ENCODE peak calls at places on chromosomes 3 and 15, in four cellular contexts. Y, I, V and U are unnamed samples.

GRCh38 chr3:170589113-170589512 is 3.2 kb upstream of the SLC7A14 start:
- DNase-seq in Y (peak; percentile 15), I (no peak), V (no peak), U (no peak)

GRCh38 chr3:79515072-79515471 is 252.7 kb downstream of the ROBO1 start:
- DNase-seq in Y (peak; percentile 73), I (no peak), V (no peak), U (no peak)

GRCh38 chr3:52327486-52328290 is 11.6 kb downstream of the DNAH1 start:
- DNase-seq in Y (no peak), I (no peak), V (no peak), U (no peak)

GRCh38 chr3:147572970-147573340 is 163.8 kb downstream of the ZIC1 start:
- DNase-seq in Y (no peak), I (no peak), V (no peak), U (no peak)

GRCh38 chr3:15276028-15276717 is 56.2 kb downstream of the SH3BP5 start:
- DNase-seq in Y (peak; percentile 75), I (no peak), V (no peak), U (no peak)

GRCh38 chr15:49926731-49927130 is 192.3 kb downstream of the ATP8B4 start:
- DNase-seq in Y (no peak), I (no peak), V (no peak), U (no peak)

GRCh38 chr15:52651114-52651513 is 28.1 kb downstream of the ATOSA start:
- DNase-seq in Y (no peak), I (no peak), V (no peak), U (no peak)

GRCh38 chr15:88018865-88019626 is 237.5 kb downstream of the NTRK3 start:
- DNase-seq in Y (peak; percentile 90), I (no peak), V (no peak), U (no peak)

GRCh38 chr3:152348436-152349177 is 79.9 kb downstream of the MBNL1 start:
- DNase-seq in Y (peak; percentile 47), I (no peak), V (no peak), U (no peak)

GRCh38 chr3:39733804-39734203 is 75.6 kb upstream of the MYRIP start:
- DNase-seq in Y (no peak), I (no peak), V (no peak), U (no peak)

GRCh38 chr3:49668861-49669260 is 5.3 kb upstream of the APEH start:
- DNase-seq in Y (peak; percentile 65), I (no peak), V (no peak), U (no peak)

GRCh38 chr15:46502668-46503067 is 867.8 kb downstream of the SQOR start:
- DNase-seq in Y (no peak), I (no peak), V (no peak), U (no peak)

GRCh38 chr3:173584093-173584833 is 186.7 kb downstream of the NLGN1 start:
- DNase-seq in Y (peak; percentile 55), I (no peak), V (no peak), U (no peak)

GRCh38 chr3:19342428-19342827 is 194.1 kb downstream of the KCNH8 start:
- DNase-seq in Y (no peak), I (no peak), V (no peak), U (no peak)

GRCh38 chr3:81339040-81339845 is 422.2 kb downstream of the GBE1 start:
- DNase-seq in Y (peak; percentile 35), I (no peak), V (no peak), U (no peak)

GRCh38 chr15:78241017-78241416 is 6.7 kb upstream of the ACSBG1 start:
- DNase-seq in Y (peak; percentile 47), I (peak; percentile 91), V (peak; percentile 70), U (peak; percentile 78)

GRCh38 chr3:73530030-73530411 is 94.7 kb downstream of the PDZRN3 start:
- DNase-seq in Y (peak; percentile 94), I (no peak), V (no peak), U (no peak)

GRCh38 chr3:57079221-57079831 is 18.9 kb downstream of the SPATA12 start:
- DNase-seq in Y (peak; percentile 34), I (peak; percentile 53), V (no peak), U (no peak)

GRCh38 chr3:123941150-123941941 is 19.7 kb downstream of the CCDC14 start:
- DNase-seq in Y (peak; percentile 4), I (no peak), V (no peak), U (no peak)

GRCh38 chr3:8756671-8757070 is 12.7 kb downstream of the OXTR start:
- DNase-seq in Y (peak; percentile 56), I (no peak), V (no peak), U (no peak)

GRCh38 chr15:70512772-70513362 is 250.5 kb downstream of the UACA start:
- DNase-seq in Y (peak; percentile 43), I (peak; percentile 50), V (peak; percentile 51), U (peak; percentile 57)

GRCh38 chr15:43441316-43441715 is 51.6 kb downstream of the TP53BP1 start:
- DNase-seq in Y (peak; percentile 42), I (no peak), V (no peak), U (no peak)

GRCh38 chr3:59886790-59887189 is 837.0 kb upstream of the CFAP20DC start:
- DNase-seq in Y (peak; percentile 51), I (no peak), V (no peak), U (no peak)

GRCh38 chr15:60673918-60674558 is 195.1 kb upstream of the ICE2 start:
- DNase-seq in Y (peak; percentile 96), I (peak; percentile 43), V (peak; percentile 42), U (no peak)

GRCh38 chr3:40310690-40311089 is 1.2 kb downstream of the EIF1B start:
- DNase-seq in Y (peak; percentile 42), I (no peak), V (no peak), U (no peak)

GRCh38 chr15:101805605-101806345 is 2.5 kb downstream of the OR4F6 start:
- DNase-seq in Y (no peak), I (no peak), V (no peak), U (no peak)

GRCh38 chr15:78103406-78104118 is 11.2 kb downstream of the SH2D7 start:
- DNase-seq in Y (no peak), I (peak; percentile 41), V (peak; percentile 34), U (peak; percentile 56)

GRCh38 chr3:78130741-78131290 is 1090.9 kb downstream of the ROBO2 start:
- DNase-seq in Y (no peak), I (no peak), V (no peak), U (no peak)